ENCODE peak calls at places on chromosomes 13 and 19, in five cellular contexts. G is HFF-Myc, O is endothelial cell, Y is neural crest cell, S is lower leg skin. I is an unnamed sample.

GRCh38 chr19:29263305-29264080 is 50.5 kb upstream of the UQCRFS1 start:
- DNase-seq in G (peak), Y (peak), O (peak), S (peak), I (no peak)

GRCh38 chr13:66446413-66446812 is 783.7 kb downstream of the PCDH9 start:
- DNase-seq in O (no peak), S (no peak), G (no peak), Y (no peak), I (no peak)

GRCh38 chr19:45645068-45645630 is 6.0 kb upstream of the EML2 start:
- DNase-seq in O (no peak), G (no peak), Y (no peak), S (no peak), I (peak)

GRCh38 chr13:20828540-20829364 is 55.0 kb upstream of the EEF1AKMT1 start:
- DNase-seq in G (peak), O (peak), Y (peak), S (no peak), I (no peak)

GRCh38 chr19:6811906-6812305 is 39.4 kb downstream of the VAV1 start:
- DNase-seq in G (peak), O (no peak), S (no peak), Y (no peak), I (no peak)

GRCh38 chr13:23288564-23288963 is 107.8 kb downstream of the SGCG start:
- DNase-seq in O (no peak), G (no peak), Y (no peak), S (no peak), I (no peak)

GRCh38 chr13:110346661-110347067 is 39.6 kb downstream of the COL4A2 start:
- DNase-seq in G (no peak), S (no peak), Y (no peak), O (no peak), I (no peak)

GRCh38 chr13:90926459-90926858 is 421.0 kb upstream of the MIR17HG start:
- DNase-seq in S (no peak), Y (no peak), O (no peak), G (no peak), I (no peak)

GRCh38 chr19:35031072-35031881 is 1.0 kb downstream of the SCN1B start:
- DNase-seq in O (no peak), G (no peak), Y (no peak), S (no peak), I (no peak)

GRCh38 chr13:36454962-36455361 is 22.7 kb downstream of the CCNA1 start:
- DNase-seq in G (no peak), O (no peak), Y (no peak), S (no peak), I (no peak)

GRCh38 chr13:99419591-99420243 is 81.6 kb upstream of the TM9SF2 start:
- DNase-seq in O (no peak), S (no peak), G (no peak), Y (no peak), I (no peak)

GRCh38 chr19:48501961-48502719 is 9.5 kb downstream of the LMTK3 start:
- DNase-seq in Y (no peak), G (no peak), O (peak), S (peak), I (peak)

GRCh38 chr19:40744554-40745401 is 5.5 kb downstream of the ACTMAP start:
- DNase-seq in Y (no peak), G (no peak), S (no peak), O (peak), I (no peak)

GRCh38 chr13:47549219-47549752 is 451.8 kb downstream of the SUCLA2 start:
- DNase-seq in G (no peak), Y (no peak), S (no peak), O (no peak), I (no peak)

GRCh38 chr19:16594131-16594586 is 21.9 kb upstream of the SLC35E1 start:
- DNase-seq in G (no peak), O (no peak), S (no peak), Y (no peak), I (peak)

GRCh38 chr19:48539503-48540096 is 12.4 kb upstream of the SULT2B1 start:
- DNase-seq in S (no peak), G (no peak), Y (no peak), O (no peak), I (no peak)

GRCh38 chr13:104310861-104311260 is 1244.6 kb upstream of the SLC10A2 start:
- DNase-seq in O (no peak), G (no peak), S (no peak), Y (no peak), I (no peak)

GRCh38 chr19:46368116-46368515 is 21.2 kb downstream of the PPP5C start:
- DNase-seq in S (no peak), O (no peak), G (no peak), Y (no peak), I (no peak)

GRCh38 chr19:50651174-50651573 is 1.9 kb downstream of the C19orf81 start:
- DNase-seq in G (no peak), S (no peak), Y (no peak), O (no peak), I (no peak)

GRCh38 chr19:3249408-3249807 is 24.9 kb downstream of the CELF5 start:
- DNase-seq in Y (no peak), S (no peak), G (no peak), O (no peak), I (no peak)

GRCh38 chr13:47038196-47038595 is 141.3 kb upstream of the HTR2A start:
- DNase-seq in S (no peak), Y (no peak), G (no peak), O (no peak), I (no peak)

GRCh38 chr13:72507394-72508199 is 219.8 kb downstream of the MZT1 start:
- DNase-seq in Y (no peak), G (no peak), S (no peak), O (no peak), I (no peak)

GRCh38 chr13:52070929-52071523 is 46.5 kb downstream of the UTP14C start:
- DNase-seq in Y (no peak), S (no peak), G (peak), O (no peak), I (no peak)

GRCh38 chr19:7738023-7738422 is 6.1 kb upstream of the CLEC4G start:
- DNase-seq in G (no peak), Y (no peak), O (no peak), S (no peak), I (no peak)

GRCh38 chr13:99281811-99282263 is 23.7 kb upstream of the GPR18 start:
- DNase-seq in Y (no peak), S (peak), G (no peak), O (no peak), I (peak)

GRCh38 chr13:112623051-112623711 is 35.2 kb upstream of the TUBGCP3 start:
- DNase-seq in G (no peak), Y (no peak), S (no peak), O (no peak), I (no peak)

GRCh38 chr19:18672606-18673337 is 10.7 kb upstream of the CRTC1 start:
- DNase-seq in G (no peak), O (no peak), S (no peak), Y (no peak), I (no peak)
- TF ChIP-seq CTCF in G (peak), O (no peak), S (no peak), Y (no peak), I (no peak)

DNA sequence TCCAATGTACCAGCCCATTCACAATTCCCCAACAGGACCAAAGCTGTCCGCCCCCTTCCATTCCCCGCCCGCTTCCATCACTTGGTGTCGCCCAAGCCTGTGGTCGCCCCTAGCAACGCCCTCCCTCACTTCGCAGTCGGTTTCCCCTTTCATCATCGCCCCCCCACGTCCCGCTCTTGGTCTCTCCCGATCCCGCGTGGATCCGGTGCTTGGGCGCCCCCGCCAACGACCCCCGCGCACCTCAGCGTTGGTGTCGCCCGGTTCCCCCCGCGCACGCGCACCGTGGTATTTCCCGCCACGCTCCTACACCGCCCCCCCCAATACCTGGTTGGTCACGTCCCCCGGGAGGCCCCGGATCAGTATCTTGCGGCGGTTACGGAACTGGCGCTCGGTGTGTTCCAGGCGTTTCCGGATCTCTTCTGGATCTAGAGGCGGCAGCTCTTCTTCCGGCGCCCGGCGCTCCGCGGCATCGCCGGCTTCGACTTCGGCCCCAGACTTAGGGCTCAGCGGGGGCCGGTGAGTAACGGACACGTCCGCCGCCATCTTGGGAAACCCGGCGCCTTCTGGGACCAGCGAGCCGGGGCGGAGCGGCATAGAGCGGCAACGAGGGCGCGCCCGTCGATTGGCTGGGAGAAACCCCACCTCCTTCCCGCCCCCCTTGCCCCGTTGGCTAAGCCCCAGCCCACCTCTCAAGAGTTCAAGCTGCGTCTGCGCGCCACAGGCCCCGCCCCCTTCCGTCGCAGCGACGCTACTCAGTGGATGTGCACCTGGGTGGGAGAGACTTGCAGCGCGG is at the start of gene RAVER1:
- DNase-seq in G (peak), O (peak), S (peak), Y (peak), I (peak)
- TF ChIP-seq CTCF in G (no peak), O (no peak), S (no peak), Y (no peak), I (no peak)

GRCh38 chr19:13882419-13882795 is 5.5 kb downstream of the NANOS3 start:
- DNase-seq in O (no peak), Y (no peak), S (no peak), G (no peak), I (no peak)
- TF ChIP-seq CTCF in O (no peak), Y (no peak), S (no peak), G (no peak), I (no peak)

DNA sequence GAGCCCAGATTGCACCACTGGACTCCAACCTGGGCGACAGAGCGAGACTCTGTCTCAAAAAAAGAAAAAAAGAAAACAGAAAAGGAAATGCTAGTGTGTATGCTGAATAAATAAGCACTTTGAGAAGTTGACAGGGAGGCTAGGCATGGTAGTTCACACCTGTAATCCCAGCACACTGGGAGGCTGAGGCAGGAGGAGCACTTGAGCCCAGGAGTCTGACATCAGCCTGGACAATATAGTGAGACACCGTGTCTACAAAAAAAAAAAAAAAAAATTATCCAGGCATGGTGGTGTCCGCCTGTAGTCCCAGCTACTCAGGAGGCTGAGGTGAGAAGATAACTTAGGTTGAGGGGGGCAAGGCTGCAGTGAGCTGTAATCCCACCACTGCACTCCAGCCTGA is 19.1 kb upstream of the LDLR start:
- DNase-seq in O (no peak), G (no peak), S (no peak), Y (no peak), I (no peak)
- TF ChIP-seq CTCF in O (no peak), G (no peak), S (no peak), Y (no peak), I (no peak)

DNA sequence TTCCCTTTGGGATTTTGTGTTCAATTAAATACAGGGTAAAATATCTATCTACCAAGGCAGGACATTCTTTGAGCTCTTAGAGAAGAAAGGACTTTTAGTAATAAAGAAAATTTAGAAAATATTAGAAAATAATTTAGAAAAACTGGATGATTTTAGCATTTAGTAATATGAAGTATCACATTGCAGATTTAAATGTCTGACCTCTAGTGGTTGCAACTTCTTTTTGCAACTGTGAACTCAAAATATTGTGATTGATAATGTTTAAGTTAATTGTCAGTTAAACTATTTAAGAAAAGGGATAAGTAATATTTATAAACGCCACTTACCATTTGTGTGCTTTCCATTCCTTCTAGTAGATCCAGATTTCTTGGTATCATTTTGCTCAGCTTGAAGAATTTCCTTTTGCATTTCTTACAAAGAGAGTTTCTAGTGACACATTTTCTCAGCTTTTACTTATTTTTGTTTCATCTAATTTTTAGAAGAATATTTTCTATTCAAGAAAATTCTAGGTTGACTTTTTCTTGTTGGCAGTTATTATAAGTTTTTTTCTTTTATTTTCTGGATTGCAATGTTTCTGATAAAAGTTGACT is 10.3 kb upstream of the POSTN start:
- DNase-seq in G (no peak), O (no peak), S (no peak), Y (no peak), I (no peak)
- TF ChIP-seq CTCF in G (peak), O (peak), S (no peak), Y (peak), I (no peak)

I was measured in activated B cell treated with CpG ODN at 0.5 μM for 24 hours.